ENCODE peak calls at places on chromosomes 1 and 21, in ten cellular contexts. One of them, this sample, is unnamed.

GRCh38 chr1:236141447-236142357 is 637 bp upstream of the GPR137B start:
- DNase-seq in sciatic nerve: no peak
- DNase-seq in activated T-cell treated with anti-CD3 and anti-CD28 coated beads, Interleukin-2, amount 50 U/mL, for 48 hours: peak
- DNase-seq in anterior cingulate cortex: no peak
- DNase-seq in NCI-H2171: peak
- DNase-seq in cardiac septum: peak
- DNase-seq in cardiac fibroblast: peak
- DNase-seq in CD8-positive, alpha-beta memory T cell: no peak
- DNase-seq in astrocyte of the hippocampus: peak
- DNase-seq in coronary artery: no peak
- DNase-seq in this sample: peak

GRCh38 chr1:226719596-226720386 is 19.3 kb downstream of the ITPKB start:
- DNase-seq in coronary artery: no peak
- DNase-seq in sciatic nerve: peak
- DNase-seq in anterior cingulate cortex: no peak
- DNase-seq in astrocyte of the hippocampus: no peak
- DNase-seq in cardiac septum: no peak
- DNase-seq in cardiac fibroblast: no peak
- DNase-seq in activated T-cell treated with anti-CD3 and anti-CD28 coated beads, Interleukin-2, amount 50 U/mL, for 48 hours: peak
- DNase-seq in NCI-H2171: no peak
- DNase-seq in CD8-positive, alpha-beta memory T cell: no peak
- DNase-seq in this sample: no peak

GRCh38 chr1:221315330-221315729 is 426.6 kb downstream of the DUSP10 start:
- DNase-seq in sciatic nerve: no peak
- DNase-seq in activated T-cell treated with anti-CD3 and anti-CD28 coated beads, Interleukin-2, amount 50 U/mL, for 48 hours: no peak
- DNase-seq in coronary artery: no peak
- DNase-seq in cardiac septum: no peak
- DNase-seq in astrocyte of the hippocampus: peak
- DNase-seq in anterior cingulate cortex: no peak
- DNase-seq in CD8-positive, alpha-beta memory T cell: no peak
- DNase-seq in cardiac fibroblast: peak
- DNase-seq in NCI-H2171: no peak
- DNase-seq in this sample: no peak

GRCh38 chr1:197284972-197285371 is 16.9 kb downstream of the CRB1 start:
- DNase-seq in astrocyte of the hippocampus: no peak
- DNase-seq in anterior cingulate cortex: no peak
- DNase-seq in cardiac fibroblast: no peak
- DNase-seq in activated T-cell treated with anti-CD3 and anti-CD28 coated beads, Interleukin-2, amount 50 U/mL, for 48 hours: no peak
- DNase-seq in CD8-positive, alpha-beta memory T cell: no peak
- DNase-seq in coronary artery: no peak
- DNase-seq in sciatic nerve: no peak
- DNase-seq in cardiac septum: no peak
- DNase-seq in NCI-H2171: no peak
- DNase-seq in this sample: no peak

GRCh38 chr21:16154961-16155360 is 425.2 kb downstream of the USP25 start:
- DNase-seq in astrocyte of the hippocampus: no peak
- DNase-seq in CD8-positive, alpha-beta memory T cell: no peak
- DNase-seq in cardiac septum: no peak
- DNase-seq in sciatic nerve: no peak
- DNase-seq in coronary artery: no peak
- DNase-seq in cardiac fibroblast: no peak
- DNase-seq in NCI-H2171: no peak
- DNase-seq in activated T-cell treated with anti-CD3 and anti-CD28 coated beads, Interleukin-2, amount 50 U/mL, for 48 hours: no peak
- DNase-seq in anterior cingulate cortex: no peak
- DNase-seq in this sample: no peak

GRCh38 chr1:22567994-22568393 is 4.7 kb downstream of the EPHA8 start:
- DNase-seq in cardiac fibroblast: no peak
- DNase-seq in activated T-cell treated with anti-CD3 and anti-CD28 coated beads, Interleukin-2, amount 50 U/mL, for 48 hours: no peak
- DNase-seq in coronary artery: no peak
- DNase-seq in cardiac septum: no peak
- DNase-seq in astrocyte of the hippocampus: no peak
- DNase-seq in CD8-positive, alpha-beta memory T cell: no peak
- DNase-seq in sciatic nerve: no peak
- DNase-seq in anterior cingulate cortex: no peak
- DNase-seq in NCI-H2171: no peak
- DNase-seq in this sample: no peak

GRCh38 chr1:229208481-229208880 is 62.4 kb upstream of the RAB4A start:
- DNase-seq in anterior cingulate cortex: no peak
- DNase-seq in coronary artery: no peak
- DNase-seq in sciatic nerve: no peak
- DNase-seq in cardiac fibroblast: peak
- DNase-seq in cardiac septum: no peak
- DNase-seq in CD8-positive, alpha-beta memory T cell: no peak
- DNase-seq in NCI-H2171: no peak
- DNase-seq in activated T-cell treated with anti-CD3 and anti-CD28 coated beads, Interleukin-2, amount 50 U/mL, for 48 hours: no peak
- DNase-seq in astrocyte of the hippocampus: no peak
- DNase-seq in this sample: no peak

GRCh38 chr1:50969611-50970507 is at the start of gene CDKN2C:
- DNase-seq in cardiac septum: no peak
- DNase-seq in CD8-positive, alpha-beta memory T cell: peak
- DNase-seq in sciatic nerve: peak
- DNase-seq in astrocyte of the hippocampus: peak
- DNase-seq in anterior cingulate cortex: peak
- DNase-seq in activated T-cell treated with anti-CD3 and anti-CD28 coated beads, Interleukin-2, amount 50 U/mL, for 48 hours: peak
- DNase-seq in coronary artery: peak
- DNase-seq in cardiac fibroblast: peak
- DNase-seq in NCI-H2171: peak
- DNase-seq in this sample: no peak

GRCh38 chr1:6198646-6199297 is 623 bp downstream of the RPL22 start:
- DNase-seq in anterior cingulate cortex: no peak
- DNase-seq in NCI-H2171: no peak
- DNase-seq in sciatic nerve: no peak
- DNase-seq in activated T-cell treated with anti-CD3 and anti-CD28 coated beads, Interleukin-2, amount 50 U/mL, for 48 hours: no peak
- DNase-seq in CD8-positive, alpha-beta memory T cell: no peak
- DNase-seq in cardiac septum: no peak
- DNase-seq in astrocyte of the hippocampus: peak
- DNase-seq in cardiac fibroblast: no peak
- DNase-seq in coronary artery: no peak
- DNase-seq in this sample: no peak

GRCh38 chr1:47772960-47773682 is 224.1 kb downstream of the TRABD2B start:
- DNase-seq in activated T-cell treated with anti-CD3 and anti-CD28 coated beads, Interleukin-2, amount 50 U/mL, for 48 hours: no peak
- DNase-seq in cardiac fibroblast: no peak
- DNase-seq in coronary artery: no peak
- DNase-seq in NCI-H2171: no peak
- DNase-seq in CD8-positive, alpha-beta memory T cell: no peak
- DNase-seq in sciatic nerve: no peak
- DNase-seq in anterior cingulate cortex: no peak
- DNase-seq in cardiac septum: no peak
- DNase-seq in astrocyte of the hippocampus: no peak
- DNase-seq in this sample: no peak

GRCh38 chr1:204894031-204894430 is 23.4 kb downstream of the NFASC start:
- DNase-seq in sciatic nerve: no peak
- DNase-seq in activated T-cell treated with anti-CD3 and anti-CD28 coated beads, Interleukin-2, amount 50 U/mL, for 48 hours: no peak
- DNase-seq in NCI-H2171: peak
- DNase-seq in cardiac fibroblast: no peak
- DNase-seq in coronary artery: no peak
- DNase-seq in astrocyte of the hippocampus: peak
- DNase-seq in CD8-positive, alpha-beta memory T cell: no peak
- DNase-seq in anterior cingulate cortex: no peak
- DNase-seq in cardiac septum: no peak
- DNase-seq in this sample: no peak

GRCh38 chr1:172308577-172308976 is 111.9 kb upstream of the C1orf105 start:
- DNase-seq in cardiac fibroblast: no peak
- DNase-seq in coronary artery: no peak
- DNase-seq in astrocyte of the hippocampus: no peak
- DNase-seq in cardiac septum: no peak
- DNase-seq in activated T-cell treated with anti-CD3 and anti-CD28 coated beads, Interleukin-2, amount 50 U/mL, for 48 hours: no peak
- DNase-seq in anterior cingulate cortex: no peak
- DNase-seq in NCI-H2171: no peak
- DNase-seq in CD8-positive, alpha-beta memory T cell: no peak
- DNase-seq in sciatic nerve: no peak
- DNase-seq in this sample: no peak

GRCh38 chr1:21909286-21909759 is 27.8 kb downstream of the HSPG2 start:
- DNase-seq in activated T-cell treated with anti-CD3 and anti-CD28 coated beads, Interleukin-2, amount 50 U/mL, for 48 hours: no peak
- DNase-seq in sciatic nerve: no peak
- DNase-seq in cardiac septum: no peak
- DNase-seq in NCI-H2171: no peak
- DNase-seq in CD8-positive, alpha-beta memory T cell: no peak
- DNase-seq in astrocyte of the hippocampus: peak
- DNase-seq in anterior cingulate cortex: no peak
- DNase-seq in coronary artery: no peak
- DNase-seq in cardiac fibroblast: peak
- DNase-seq in this sample: no peak

GRCh38 chr1:104132386-104132973 is 382.8 kb downstream of the AMY1C start:
- DNase-seq in coronary artery: no peak
- DNase-seq in CD8-positive, alpha-beta memory T cell: no peak
- DNase-seq in cardiac fibroblast: peak
- DNase-seq in cardiac septum: no peak
- DNase-seq in anterior cingulate cortex: peak
- DNase-seq in NCI-H2171: no peak
- DNase-seq in astrocyte of the hippocampus: peak
- DNase-seq in activated T-cell treated with anti-CD3 and anti-CD28 coated beads, Interleukin-2, amount 50 U/mL, for 48 hours: no peak
- DNase-seq in sciatic nerve: no peak
- DNase-seq in this sample: no peak

GRCh38 chr1:189606795-189607476 is 870.7 kb downstream of the BRINP3 start:
- DNase-seq in astrocyte of the hippocampus: peak
- DNase-seq in cardiac septum: no peak
- DNase-seq in cardiac fibroblast: peak
- DNase-seq in coronary artery: no peak
- DNase-seq in anterior cingulate cortex: no peak
- DNase-seq in sciatic nerve: no peak
- DNase-seq in activated T-cell treated with anti-CD3 and anti-CD28 coated beads, Interleukin-2, amount 50 U/mL, for 48 hours: no peak
- DNase-seq in CD8-positive, alpha-beta memory T cell: no peak
- DNase-seq in NCI-H2171: no peak
- DNase-seq in this sample: no peak

GRCh38 chr1:14149431-14149830 is 449.1 kb upstream of the KAZN start:
- DNase-seq in NCI-H2171: no peak
- DNase-seq in CD8-positive, alpha-beta memory T cell: no peak
- DNase-seq in sciatic nerve: no peak
- DNase-seq in cardiac fibroblast: peak
- DNase-seq in astrocyte of the hippocampus: no peak
- DNase-seq in cardiac septum: no peak
- DNase-seq in activated T-cell treated with anti-CD3 and anti-CD28 coated beads, Interleukin-2, amount 50 U/mL, for 48 hours: no peak
- DNase-seq in coronary artery: no peak
- DNase-seq in anterior cingulate cortex: no peak
- DNase-seq in this sample: no peak

GRCh38 chr21:25240974-25241373 is 366.3 kb downstream of the MRPL39 start:
- DNase-seq in CD8-positive, alpha-beta memory T cell: no peak
- DNase-seq in activated T-cell treated with anti-CD3 and anti-CD28 coated beads, Interleukin-2, amount 50 U/mL, for 48 hours: no peak
- DNase-seq in cardiac fibroblast: no peak
- DNase-seq in cardiac septum: no peak
- DNase-seq in NCI-H2171: no peak
- DNase-seq in coronary artery: no peak
- DNase-seq in astrocyte of the hippocampus: no peak
- DNase-seq in anterior cingulate cortex: no peak
- DNase-seq in sciatic nerve: no peak
- DNase-seq in this sample: no peak

GRCh38 chr1:152182942-152183341 is 23.9 kb upstream of the RPTN start:
- DNase-seq in NCI-H2171: no peak
- DNase-seq in activated T-cell treated with anti-CD3 and anti-CD28 coated beads, Interleukin-2, amount 50 U/mL, for 48 hours: no peak
- DNase-seq in anterior cingulate cortex: no peak
- DNase-seq in CD8-positive, alpha-beta memory T cell: no peak
- DNase-seq in cardiac septum: no peak
- DNase-seq in coronary artery: no peak
- DNase-seq in astrocyte of the hippocampus: peak
- DNase-seq in cardiac fibroblast: peak
- DNase-seq in sciatic nerve: no peak
- DNase-seq in this sample: no peak

GRCh38 chr1:11479375-11479979 is 522 bp downstream of the DISP3 start:
- DNase-seq in coronary artery: no peak
- DNase-seq in anterior cingulate cortex: no peak
- DNase-seq in NCI-H2171: no peak
- DNase-seq in CD8-positive, alpha-beta memory T cell: no peak
- DNase-seq in cardiac fibroblast: no peak
- DNase-seq in activated T-cell treated with anti-CD3 and anti-CD28 coated beads, Interleukin-2, amount 50 U/mL, for 48 hours: peak
- DNase-seq in astrocyte of the hippocampus: peak
- DNase-seq in sciatic nerve: no peak
- DNase-seq in cardiac septum: no peak
- DNase-seq in this sample: no peak

GRCh38 chr1:98143403-98143802 is 222.6 kb upstream of the DPYD start:
- DNase-seq in coronary artery: no peak
- DNase-seq in NCI-H2171: no peak
- DNase-seq in anterior cingulate cortex: no peak
- DNase-seq in activated T-cell treated with anti-CD3 and anti-CD28 coated beads, Interleukin-2, amount 50 U/mL, for 48 hours: no peak
- DNase-seq in CD8-positive, alpha-beta memory T cell: no peak
- DNase-seq in sciatic nerve: no peak
- DNase-seq in astrocyte of the hippocampus: no peak
- DNase-seq in cardiac septum: no peak
- DNase-seq in cardiac fibroblast: no peak
- DNase-seq in this sample: no peak

GRCh38 chr1:241551759-241552638 is 19.8 kb downstream of the KMO start:
- DNase-seq in activated T-cell treated with anti-CD3 and anti-CD28 coated beads, Interleukin-2, amount 50 U/mL, for 48 hours: peak
- DNase-seq in CD8-positive, alpha-beta memory T cell: peak
- DNase-seq in anterior cingulate cortex: peak
- DNase-seq in sciatic nerve: peak
- DNase-seq in cardiac fibroblast: peak
- DNase-seq in cardiac septum: peak
- DNase-seq in NCI-H2171: no peak
- DNase-seq in astrocyte of the hippocampus: no peak
- DNase-seq in coronary artery: no peak
- DNase-seq in this sample: peak

GRCh38 chr1:40313329-40313957 is 3.6 kb downstream of the COL9A2 start:
- DNase-seq in CD8-positive, alpha-beta memory T cell: no peak
- DNase-seq in NCI-H2171: no peak
- DNase-seq in sciatic nerve: no peak
- DNase-seq in anterior cingulate cortex: no peak
- DNase-seq in cardiac septum: no peak
- DNase-seq in astrocyte of the hippocampus: no peak
- DNase-seq in cardiac fibroblast: peak
- DNase-seq in activated T-cell treated with anti-CD3 and anti-CD28 coated beads, Interleukin-2, amount 50 U/mL, for 48 hours: no peak
- DNase-seq in coronary artery: no peak
- DNase-seq in this sample: peak

GRCh38 chr21:33031562-33031961 is 5.8 kb downstream of the OLIG2 start:
- DNase-seq in astrocyte of the hippocampus: no peak
- DNase-seq in NCI-H2171: no peak
- DNase-seq in anterior cingulate cortex: no peak
- DNase-seq in activated T-cell treated with anti-CD3 and anti-CD28 coated beads, Interleukin-2, amount 50 U/mL, for 48 hours: no peak
- DNase-seq in CD8-positive, alpha-beta memory T cell: no peak
- DNase-seq in coronary artery: no peak
- DNase-seq in cardiac septum: no peak
- DNase-seq in cardiac fibroblast: no peak
- DNase-seq in sciatic nerve: peak
- DNase-seq in this sample: no peak

GRCh38 chr1:176338897-176339296 is 124.1 kb upstream of the PAPPA2 start:
- DNase-seq in activated T-cell treated with anti-CD3 and anti-CD28 coated beads, Interleukin-2, amount 50 U/mL, for 48 hours: no peak
- DNase-seq in anterior cingulate cortex: no peak
- DNase-seq in cardiac fibroblast: no peak
- DNase-seq in astrocyte of the hippocampus: no peak
- DNase-seq in sciatic nerve: no peak
- DNase-seq in cardiac septum: no peak
- DNase-seq in CD8-positive, alpha-beta memory T cell: no peak
- DNase-seq in NCI-H2171: no peak
- DNase-seq in coronary artery: no peak
- DNase-seq in this sample: no peak

GRCh38 chr1:45026446-45026845 is 14.4 kb downstream of the UROD start:
- DNase-seq in astrocyte of the hippocampus: no peak
- DNase-seq in cardiac fibroblast: peak
- DNase-seq in activated T-cell treated with anti-CD3 and anti-CD28 coated beads, Interleukin-2, amount 50 U/mL, for 48 hours: no peak
- DNase-seq in NCI-H2171: no peak
- DNase-seq in coronary artery: no peak
- DNase-seq in CD8-positive, alpha-beta memory T cell: no peak
- DNase-seq in cardiac septum: no peak
- DNase-seq in sciatic nerve: no peak
- DNase-seq in anterior cingulate cortex: no peak
- DNase-seq in this sample: no peak

GRCh38 chr21:45997495-45998275 is 16.1 kb downstream of the COL6A1 start:
- DNase-seq in NCI-H2171: no peak
- DNase-seq in anterior cingulate cortex: no peak
- DNase-seq in coronary artery: peak
- DNase-seq in astrocyte of the hippocampus: no peak
- DNase-seq in activated T-cell treated with anti-CD3 and anti-CD28 coated beads, Interleukin-2, amount 50 U/mL, for 48 hours: peak
- DNase-seq in CD8-positive, alpha-beta memory T cell: peak
- DNase-seq in cardiac fibroblast: no peak
- DNase-seq in cardiac septum: no peak
- DNase-seq in sciatic nerve: peak
- DNase-seq in this sample: no peak

GRCh38 chr21:44681861-44682579 is at the start of gene KRTAP12-1:
- DNase-seq in activated T-cell treated with anti-CD3 and anti-CD28 coated beads, Interleukin-2, amount 50 U/mL, for 48 hours: no peak
- DNase-seq in cardiac fibroblast: no peak
- DNase-seq in anterior cingulate cortex: no peak
- DNase-seq in CD8-positive, alpha-beta memory T cell: no peak
- DNase-seq in sciatic nerve: no peak
- DNase-seq in coronary artery: peak
- DNase-seq in NCI-H2171: peak
- DNase-seq in cardiac septum: no peak
- DNase-seq in astrocyte of the hippocampus: no peak
- DNase-seq in this sample: no peak

GRCh38 chr1:246537887-246538286 is 28.2 kb downstream of the TFB2M start:
- DNase-seq in CD8-positive, alpha-beta memory T cell: no peak
- DNase-seq in cardiac fibroblast: no peak
- DNase-seq in sciatic nerve: no peak
- DNase-seq in coronary artery: no peak
- DNase-seq in astrocyte of the hippocampus: no peak
- DNase-seq in anterior cingulate cortex: no peak
- DNase-seq in cardiac septum: no peak
- DNase-seq in activated T-cell treated with anti-CD3 and anti-CD28 coated beads, Interleukin-2, amount 50 U/mL, for 48 hours: no peak
- DNase-seq in NCI-H2171: no peak
- DNase-seq in this sample: no peak